ENCODE peak calls at places on chromosome 15, in four cellular contexts. Q is IMR-90, P is K562, J is GM12878. Z is an unnamed sample.

GRCh38 chr15:44261007-44261706 is 27.4 kb upstream of the GOLM2 start:
- DNase-seq in Q (no peak), P (no peak), J (no peak), Z (no peak)

GRCh38 chr15:74768771-74769342 is 13.0 kb upstream of the CSK start:
- DNase-seq in Q (peak; percentile 41), P (peak; percentile 80), J (no peak), Z (peak; percentile 84)

GRCh38 chr15:60799885-60800728 is 321.2 kb upstream of the ICE2 start:
- DNase-seq in Q (peak; percentile 54), P (no peak), J (no peak), Z (peak; percentile 44)

GRCh38 chr15:26773917-26774316 is 1.1 kb upstream of the GABRB3 start:
- DNase-seq in Q (no peak), P (no peak), J (no peak), Z (no peak)

GRCh38 chr15:52441846-52442245 is 86.8 kb downstream of the MYO5A start:
- DNase-seq in Q (peak; percentile 18), P (no peak), J (no peak), Z (no peak)

GRCh38 chr15:99250001-99250400 is 620 bp upstream of the TTC23 start:
- DNase-seq in Q (no peak), P (no peak), J (no peak), Z (no peak)

GRCh38 chr15:26525096-26525495 is 247.8 kb downstream of the GABRB3 start:
- DNase-seq in Q (no peak), P (no peak), J (no peak), Z (no peak)

GRCh38 chr15:57235865-57236264 is 140.4 kb upstream of the CGNL1 start:
- DNase-seq in Q (peak; percentile 86), P (peak; percentile 32), J (no peak), Z (peak; percentile 47)

GRCh38 chr15:83112233-83112958 is 5.0 kb downstream of the TM6SF1 start:
- DNase-seq in Q (peak; percentile 95), P (peak; percentile 26), J (no peak), Z (no peak)

GRCh38 chr15:66658057-66658456 is 44.0 kb upstream of the SMAD6 start:
- DNase-seq in Q (no peak), P (no peak), J (no peak), Z (no peak)

GRCh38 chr15:47477253-47477652 is 240.1 kb upstream of the SEMA6D start:
- DNase-seq in Q (no peak), P (no peak), J (no peak), Z (no peak)

GRCh38 chr15:68672781-68673205 is 94.0 kb downstream of the CORO2B start:
- DNase-seq in Q (peak; percentile 19), P (no peak), J (no peak), Z (no peak)

GRCh38 chr15:98586066-98586465 is 62.3 kb upstream of the IGF1R start:
- DNase-seq in Q (no peak), P (no peak), J (no peak), Z (no peak)

GRCh38 chr15:51770902-51771301 is 19.5 kb downstream of the TMOD2 start:
- DNase-seq in Q (no peak), P (no peak), J (no peak), Z (no peak)

GRCh38 chr15:32641517-32642059 is at the start of gene SCG5:
- DNase-seq in Q (peak; percentile 49), P (peak; percentile 75), J (no peak), Z (peak; percentile 67)

GRCh38 chr15:42058791-42059190 is 35.6 kb downstream of the PLA2G4D start:
- DNase-seq in Q (no peak), P (no peak), J (no peak), Z (no peak)

GRCh38 chr15:75606711-75607684 is 18.5 kb downstream of the SNUPN start:
- DNase-seq in Q (peak; percentile 51), P (peak; percentile 65), J (no peak), Z (no peak)

GRCh38 chr15:70526221-70526973 is 237.0 kb downstream of the UACA start:
- DNase-seq in Q (peak; percentile 31), P (no peak), J (no peak), Z (peak; percentile 77)

GRCh38 chr15:65209701-65210643 is 1.3 kb downstream of the CILP start:
- DNase-seq in Q (no peak), P (no peak), J (no peak), Z (no peak)

GRCh38 chr15:43792761-43793493 is 807 bp downstream of the SERF2 start:
- DNase-seq in Q (peak; percentile 34), P (peak; percentile 59), J (no peak), Z (peak; percentile 42)

DNA sequence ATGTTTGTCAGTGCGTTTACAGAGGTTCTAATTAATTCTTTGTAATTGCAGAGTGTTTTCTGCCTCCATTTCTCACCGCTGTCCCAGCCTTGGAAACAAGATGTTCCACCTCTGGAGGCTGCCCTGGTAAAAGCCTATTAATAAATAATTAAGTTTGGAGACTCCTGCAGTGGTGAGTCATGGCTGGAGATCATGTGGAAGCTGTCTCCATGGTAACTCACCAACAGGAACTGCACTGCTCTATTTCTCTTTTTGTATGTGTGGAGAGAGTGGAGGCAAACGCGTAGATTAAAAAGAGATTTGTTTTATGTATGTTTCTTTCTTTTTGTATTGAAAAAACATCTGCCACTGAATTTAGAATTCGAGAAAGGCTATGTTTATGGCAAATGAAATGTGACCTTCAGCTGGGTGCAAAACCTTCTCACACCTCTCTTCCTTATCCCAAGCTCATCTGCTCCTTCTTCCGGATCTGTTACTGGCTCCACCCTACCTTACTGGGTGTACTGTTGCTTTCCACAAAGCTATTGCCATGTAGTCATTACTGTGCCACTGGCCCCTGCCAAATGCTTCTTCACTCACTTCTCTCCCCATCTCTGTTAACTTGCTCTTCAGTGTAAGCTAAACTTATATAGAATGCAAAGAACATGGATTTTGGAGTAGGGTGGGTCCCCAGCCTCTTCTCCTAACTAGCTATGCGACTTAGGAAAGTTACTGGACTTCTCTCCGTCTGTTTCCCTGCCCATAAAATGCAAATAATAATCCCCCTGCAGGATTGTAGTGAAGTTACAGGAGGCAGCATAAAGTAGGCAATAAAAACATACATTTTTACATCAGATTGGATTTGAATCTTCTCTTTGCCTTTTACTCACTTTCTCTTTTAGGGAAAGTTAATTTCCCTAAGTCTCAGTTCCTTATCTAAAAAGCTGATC is 778.5 kb downstream of the NTRK3 start:
- DNase-seq in Q (peak; percentile 49), P (peak; percentile 17), J (no peak), Z (peak; percentile 49)
- TF ChIP-seq MXI1 in Q (no peak), P (no peak), J (no peak), Z (peak; percentile 53)

DNA sequence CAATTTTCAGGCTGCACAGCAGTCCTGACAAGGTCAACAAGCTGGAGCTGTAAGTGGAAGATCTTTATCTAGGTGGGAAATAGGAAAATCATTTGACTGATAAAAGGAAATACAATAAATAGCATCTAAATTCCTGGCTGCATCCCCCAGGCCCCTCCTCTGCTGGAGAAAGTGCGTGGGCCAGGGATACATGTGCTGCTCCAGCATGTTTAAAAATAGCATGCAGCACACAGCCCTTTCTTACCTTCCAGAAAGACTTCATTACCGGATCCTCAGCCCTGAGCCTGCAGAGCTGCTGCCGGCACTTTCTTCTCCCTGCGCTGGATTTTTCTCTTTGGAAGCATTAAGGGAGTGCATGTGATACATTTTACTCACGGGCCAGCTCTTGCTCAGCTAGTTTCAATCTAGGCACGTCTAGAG is 77.3 kb downstream of the HMG20A start:
- DNase-seq in Q (peak; percentile 29), P (no peak), J (no peak), Z (peak; percentile 43)
- TF ChIP-seq MXI1 in Q (no peak), P (no peak), J (no peak), Z (peak; percentile 67)

GRCh38 chr15:29129903-29130302 is 139.7 kb downstream of the NSMCE3 start:
- DNase-seq in Q (no peak), P (no peak), J (no peak), Z (no peak)

GRCh38 chr15:29132786-29133185 is 136.8 kb downstream of the NSMCE3 start:
- DNase-seq in Q (no peak), P (no peak), J (no peak), Z (peak; percentile 22)

GRCh38 chr15:29130461-29130860 is 139.2 kb downstream of the NSMCE3 start:
- DNase-seq in Q (no peak), P (no peak), J (no peak), Z (no peak)

GRCh38 chr15:29132110-29132420 is 137.6 kb downstream of the NSMCE3 start:
- DNase-seq in Q (no peak), P (no peak), J (no peak), Z (peak; percentile 28)

DNA sequence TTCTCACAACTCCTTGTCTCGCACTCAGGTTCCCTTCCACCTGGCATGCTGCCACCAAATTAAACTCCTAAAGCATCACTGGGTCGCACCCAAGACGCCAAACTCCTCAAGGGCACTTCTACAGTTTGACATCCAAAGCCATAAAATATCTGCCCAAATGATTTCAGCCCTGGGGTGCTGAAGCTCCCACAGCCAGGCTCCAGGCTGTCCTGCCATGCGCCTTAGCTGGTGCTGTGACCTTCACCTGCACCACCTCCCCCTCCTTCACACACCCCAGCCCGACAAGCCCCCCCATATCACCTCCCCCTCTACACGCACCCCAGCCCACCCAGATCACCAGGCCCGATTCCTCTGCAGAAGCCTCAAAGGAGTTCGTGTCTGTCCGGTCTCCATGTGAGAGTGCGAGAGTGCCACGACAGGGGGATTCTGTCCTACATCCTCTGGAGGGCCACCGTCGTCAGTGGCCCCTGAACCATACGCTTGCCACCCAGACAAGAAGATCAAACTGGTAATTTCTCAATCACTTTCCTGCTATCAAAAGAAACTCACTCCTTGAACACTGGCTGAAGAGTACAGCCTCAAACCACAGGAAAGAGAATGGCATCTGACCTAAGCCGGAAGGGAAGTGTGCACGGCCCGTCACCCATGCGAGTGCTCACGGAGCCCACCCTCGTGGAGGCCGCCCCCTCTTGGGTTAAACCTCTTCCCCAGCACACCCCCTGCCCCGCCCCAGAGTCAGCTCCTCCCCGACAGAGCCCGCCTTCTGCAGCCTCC is 138.1 kb downstream of the NSMCE3 start:
- DNase-seq in Q (no peak), P (no peak), J (no peak), Z (no peak)
- TF ChIP-seq MXI1 in Q (no peak), P (no peak), J (no peak), Z (no peak)

GRCh38 chr15:91113036-91113435 is 13.0 kb downstream of the SV2B start:
- DNase-seq in Q (no peak), P (no peak), J (no peak), Z (no peak)

GRCh38 chr15:91117375-91117774 is 17.3 kb downstream of the SV2B start:
- DNase-seq in Q (no peak), P (no peak), J (no peak), Z (no peak)

GRCh38 chr15:91118796-91119590 is 18.9 kb downstream of the SV2B start:
- DNase-seq in Q (no peak), P (no peak), J (no peak), Z (no peak)

GRCh38 chr15:91114301-91114700 is 14.2 kb downstream of the SV2B start:
- DNase-seq in Q (no peak), P (no peak), J (no peak), Z (no peak)

DNA sequence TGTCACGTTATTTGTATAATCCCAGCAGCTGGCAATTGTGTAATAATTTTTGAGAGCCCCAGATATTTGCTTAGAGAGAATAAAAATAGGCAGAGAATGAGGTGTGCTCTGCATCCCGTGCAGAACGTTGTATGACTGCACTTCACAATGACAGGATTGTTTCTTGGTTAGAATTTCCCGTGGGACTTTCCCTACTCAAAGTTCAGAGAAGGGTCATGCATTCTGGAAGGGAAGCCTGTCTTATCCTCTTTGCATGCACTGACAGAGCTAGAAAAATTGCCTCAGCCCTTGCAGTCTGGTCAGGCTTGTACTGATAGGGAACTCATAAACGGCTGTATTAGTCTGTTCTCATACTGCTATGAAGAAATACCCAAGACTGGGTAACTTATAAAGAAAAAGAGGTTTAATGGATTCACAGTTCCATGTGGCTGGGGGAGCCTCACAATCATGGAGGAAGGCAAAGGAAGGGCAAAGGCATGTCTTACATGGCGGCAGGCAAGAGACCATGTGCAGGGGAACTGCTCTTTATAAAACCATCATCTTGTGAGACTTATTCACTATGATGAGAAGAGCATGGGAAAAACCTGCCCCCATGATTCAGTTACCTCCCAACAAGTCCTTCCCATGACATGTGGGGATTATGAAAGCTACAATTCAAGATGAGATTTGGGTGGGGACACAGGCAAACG is 16.5 kb downstream of the SV2B start:
- DNase-seq in Q (no peak), P (no peak), J (peak; percentile 65), Z (no peak)
- TF ChIP-seq MXI1 in Q (no peak), P (no peak), J (no peak), Z (no peak)